ENCODE peak calls at places on chromosome 7, in four cellular contexts. Q is K562, V is HL-60, R is GM12878. E is an unnamed sample.

GRCh38 chr7:70608229-70608628 is 523.7 kb upstream of the GALNT17 start:
- DNase-seq in Q (no peak), R (no peak), V (no peak), E (no peak)

GRCh38 chr7:56026538-56026937 is 24.7 kb downstream of the PSPH start:
- DNase-seq in V (no peak), Q (no peak), R (no peak), E (no peak)

GRCh38 chr7:135248546-135248945 is 14.9 kb downstream of the STRA8 start:
- DNase-seq in R (no peak), V (no peak), Q (no peak), E (no peak)

GRCh38 chr7:22860784-22861482 is 38.3 kb upstream of the TOMM7 start:
- DNase-seq in V (no peak), R (no peak), Q (peak; percentile 60), E (no peak)

GRCh38 chr7:2100278-2101205 is 132.2 kb downstream of the MAD1L1 start:
- DNase-seq in R (peak; percentile 50), Q (no peak), V (no peak), E (peak; percentile 70)

GRCh38 chr7:151917791-151918311 is 38.4 kb upstream of the GALNTL5 start:
- DNase-seq in R (no peak), V (peak; percentile 38), Q (no peak), E (no peak)

GRCh38 chr7:53315986-53316385 is 280.6 kb downstream of the POM121L12 start:
- DNase-seq in R (no peak), Q (no peak), V (no peak), E (no peak)

GRCh38 chr7:27188666-27189559 is 3.9 kb upstream of the HOXA11 start:
- DNase-seq in V (no peak), R (no peak), Q (no peak), E (no peak)

DNA sequence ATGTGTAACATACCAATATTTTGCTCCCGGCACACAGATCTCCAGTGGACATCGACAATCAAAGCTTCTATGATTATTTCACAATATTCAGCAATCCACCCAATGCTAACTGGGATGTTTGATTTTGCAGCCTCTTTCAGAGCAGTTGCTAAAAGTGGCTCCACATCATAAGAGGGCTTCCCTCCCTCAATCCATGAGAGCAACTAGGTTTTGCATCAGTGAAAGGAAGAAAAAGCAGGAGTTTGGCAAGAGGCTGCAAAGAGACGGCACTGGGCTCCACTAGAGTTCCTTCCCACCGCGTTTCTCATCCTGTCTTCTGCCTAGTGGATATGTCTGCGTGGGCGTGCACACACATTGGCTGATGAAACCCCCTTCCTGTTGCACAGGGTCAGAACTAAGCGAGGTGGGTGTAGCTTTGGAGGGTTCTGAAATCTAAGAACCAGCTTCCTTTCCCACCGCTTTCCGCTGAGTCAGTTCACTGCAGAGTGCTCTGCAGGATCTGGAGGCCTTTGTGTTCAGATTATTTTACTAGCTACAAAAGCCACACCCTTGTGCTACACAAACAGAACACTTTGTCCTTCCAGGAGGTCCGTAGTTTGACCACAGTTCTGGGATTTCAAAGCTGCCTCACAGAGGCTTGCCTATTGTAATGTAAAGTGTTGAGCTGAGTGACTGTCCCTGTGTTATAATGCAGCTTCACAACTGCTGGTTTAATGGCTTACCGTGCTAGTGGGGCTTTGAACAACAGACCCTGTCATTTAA is 28.1 kb downstream of the ARL4A start:
- DNase-seq in V (peak; percentile 3), Q (peak; percentile 74), R (no peak), E (no peak)
- TF ChIP-seq SPI1 in V (no peak), Q (peak; percentile 49), R (no peak), E (no peak)

GRCh38 chr7:7707756-7708310 is 10.6 kb downstream of the RPA3 start:
- DNase-seq in R (no peak), Q (no peak), V (no peak), E (no peak)
- TF ChIP-seq SPI1 in R (no peak), Q (no peak), V (no peak), E (no peak)

DNA sequence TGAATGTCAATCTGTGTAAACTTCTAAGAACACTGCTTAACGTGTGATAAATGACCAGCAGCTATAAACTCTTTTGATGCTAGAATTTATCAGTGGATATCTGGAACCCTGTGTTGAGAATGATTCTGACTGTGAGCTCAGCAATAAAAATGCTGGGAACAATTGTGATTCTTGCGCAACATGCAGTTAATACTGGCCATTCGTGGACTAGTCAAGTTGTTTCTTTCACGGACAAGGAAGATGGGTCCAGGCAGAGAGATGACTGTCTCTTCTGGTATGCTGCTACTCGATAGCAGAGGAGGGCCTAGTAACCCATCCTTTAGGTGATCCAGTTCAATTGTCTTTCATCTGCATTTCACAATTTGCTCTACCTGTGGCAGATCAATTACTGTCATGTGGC is 394.8 kb upstream of the IGFBP3 start:
- DNase-seq in R (no peak), V (no peak), Q (no peak), E (no peak)
- TF ChIP-seq SPI1 in R (no peak), V (no peak), Q (no peak), E (no peak)

DNA sequence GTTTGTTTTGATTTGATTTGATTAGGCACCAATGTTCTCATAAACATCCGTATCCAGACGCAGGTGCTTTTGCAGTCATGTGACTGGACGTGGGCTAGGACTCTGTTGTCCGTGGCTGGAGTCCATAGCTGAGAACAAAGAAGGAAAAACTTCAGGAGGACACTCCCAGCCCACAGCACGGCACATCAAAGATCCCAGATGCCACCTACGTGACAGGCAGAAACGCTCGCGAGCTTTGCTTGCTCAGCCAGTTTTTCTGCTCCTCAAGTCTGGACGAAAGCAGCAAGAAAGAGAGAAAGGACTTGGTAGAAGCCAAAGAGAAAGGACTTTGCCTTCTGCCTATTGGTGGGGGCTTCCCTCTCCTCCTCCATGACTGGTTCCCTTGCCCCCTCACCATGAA is 6.9 kb upstream of the ZKSCAN1 start:
- DNase-seq in V (no peak), Q (no peak), R (no peak), E (no peak)
- TF ChIP-seq SPI1 in V (no peak), Q (no peak), R (no peak), E (no peak)

GRCh38 chr7:32108651-32109050 is 38.4 kb upstream of the PDE1C start:
- DNase-seq in Q (no peak), V (no peak), R (no peak), E (no peak)
- TF ChIP-seq SPI1 in Q (no peak), V (no peak), R (no peak), E (no peak)